ENCODE peak calls at places on chromosome 4, in nine cellular contexts. I, T, Q, Y, H, R, K, E and S are unnamed samples.

GRCh38 chr4:87559090-87559837 is 30.1 kb upstream of the SPARCL1 start:
- DNase-seq in T (peak; percentile 22), E (peak; percentile 58), K (peak; percentile 1), H (peak; percentile 50), Y (no peak), R (no peak), Q (no peak), I (no peak), S (peak; percentile 14)

GRCh38 chr4:55092504-55092903 is 32.9 kb downstream of the KDR start:
- DNase-seq in E (no peak), R (no peak), Q (no peak), H (no peak), Y (no peak), T (no peak), I (no peak), K (no peak), S (no peak)

GRCh38 chr4:113049421-113050355 is at the start of gene ANK2:
- DNase-seq in I (no peak), Q (no peak), E (peak; percentile 76), R (no peak), H (no peak), K (no peak), T (peak; percentile 81), Y (no peak), S (no peak)

GRCh38 chr4:4334798-4335520 is 44.9 kb downstream of the ZBTB49 start:
- DNase-seq in Q (peak; percentile 31), K (peak; percentile 33), T (peak; percentile 76), Y (peak; percentile 66), I (peak; percentile 63), R (peak; percentile 58), H (no peak), E (peak; percentile 63), S (peak; percentile 22)

GRCh38 chr4:102317459-102317858 is 27.8 kb downstream of the SLC39A8 start:
- DNase-seq in H (no peak), R (no peak), Y (no peak), I (no peak), T (no peak), Q (no peak), E (no peak), K (no peak), S (no peak)

GRCh38 chr4:62159876-62160275 is 959.8 kb downstream of the ADGRL3 start:
- DNase-seq in Q (no peak), H (no peak), T (no peak), I (no peak), Y (no peak), R (no peak), E (no peak), K (no peak), S (no peak)

GRCh38 chr4:151643564-151643963 is 117.2 kb downstream of the GATB start:
- DNase-seq in H (no peak), T (no peak), R (no peak), I (no peak), Y (no peak), Q (no peak), K (no peak), E (no peak), S (no peak)

GRCh38 chr4:70830054-70830453 is 9.6 kb downstream of the GRSF1 start:
- DNase-seq in Y (no peak), T (no peak), R (no peak), E (no peak), I (no peak), H (no peak), K (no peak), Q (no peak), S (no peak)

GRCh38 chr4:107379054-107379869 is 340.8 kb downstream of the PAPSS1 start:
- DNase-seq in I (peak; percentile 30), Q (peak; percentile 54), R (peak; percentile 19), E (no peak), K (no peak), Y (no peak), H (no peak), T (no peak), S (no peak)

GRCh38 chr4:151940926-151941617 is 180.3 kb upstream of the GATB start:
- DNase-seq in T (no peak), E (no peak), Y (no peak), H (no peak), Q (no peak), R (no peak), K (no peak), I (no peak), S (no peak)

GRCh38 chr4:12495211-12495610 is 988.9 kb downstream of the RAB28 start:
- DNase-seq in Q (no peak), T (no peak), R (no peak), E (no peak), K (no peak), H (no peak), I (no peak), Y (no peak), S (no peak)